ENCODE peak calls at places on chromosomes 2 and 18, in ten cellular contexts. One of them, this sample, is unnamed.
A peak's percentile ranks its signal among the peaks of the same experiment; 100 is the strongest.

GRCh38 chr2:24124003-24124585 is 825 bp downstream of the FAM228B start:
- DNase-seq in stomach: no peak
- DNase-seq in A549: peak; percentile 64
- DNase-seq in body of pancreas: no peak
- DNase-seq in adrenal gland: no peak
- DNase-seq in HCT116: no peak
- DNase-seq in breast epithelium: no peak
- DNase-seq in IMR-90: peak; percentile 34
- DNase-seq in tibial nerve: no peak
- DNase-seq in transverse colon: no peak
- DNase-seq in this sample: no peak

GRCh38 chr2:113370030-113370429 is 67.5 kb upstream of the ZNG1B start:
- DNase-seq in stomach: no peak
- DNase-seq in A549: peak; percentile 6
- DNase-seq in body of pancreas: no peak
- DNase-seq in adrenal gland: no peak
- DNase-seq in HCT116: no peak
- DNase-seq in breast epithelium: no peak
- DNase-seq in IMR-90: no peak
- DNase-seq in tibial nerve: no peak
- DNase-seq in transverse colon: no peak
- DNase-seq in this sample: no peak

GRCh38 chr18:27394687-27395086 is 209.6 kb upstream of the CHST9 start:
- DNase-seq in stomach: no peak
- DNase-seq in A549: no peak
- DNase-seq in body of pancreas: no peak
- DNase-seq in adrenal gland: no peak
- DNase-seq in HCT116: no peak
- DNase-seq in breast epithelium: no peak
- DNase-seq in IMR-90: no peak
- DNase-seq in tibial nerve: no peak
- DNase-seq in transverse colon: no peak
- DNase-seq in this sample: no peak

GRCh38 chr2:142033393-142033792 is 97.4 kb downstream of the LRP1B start:
- DNase-seq in stomach: no peak
- DNase-seq in A549: no peak
- DNase-seq in body of pancreas: no peak
- DNase-seq in adrenal gland: no peak
- DNase-seq in HCT116: no peak
- DNase-seq in breast epithelium: no peak
- DNase-seq in IMR-90: no peak
- DNase-seq in tibial nerve: no peak
- DNase-seq in transverse colon: no peak
- DNase-seq in this sample: no peak

GRCh38 chr2:66849128-66849527 is 414.2 kb downstream of the MEIS1 start:
- DNase-seq in stomach: no peak
- DNase-seq in A549: no peak
- DNase-seq in body of pancreas: peak; percentile 92
- DNase-seq in adrenal gland: no peak
- DNase-seq in HCT116: no peak
- DNase-seq in breast epithelium: no peak
- DNase-seq in IMR-90: no peak
- DNase-seq in tibial nerve: no peak
- DNase-seq in transverse colon: no peak
- DNase-seq in this sample: no peak

GRCh38 chr2:236208281-236208900 is 40.2 kb upstream of the GBX2 start:
- DNase-seq in stomach: no peak
- DNase-seq in A549: no peak
- DNase-seq in body of pancreas: no peak
- DNase-seq in adrenal gland: no peak
- DNase-seq in HCT116: no peak
- DNase-seq in breast epithelium: no peak
- DNase-seq in IMR-90: no peak
- DNase-seq in tibial nerve: no peak
- DNase-seq in transverse colon: no peak
- DNase-seq in this sample: no peak

GRCh38 chr18:49844903-49845302 is 31.6 kb upstream of the ACAA2 start:
- DNase-seq in stomach: no peak
- DNase-seq in A549: no peak
- DNase-seq in body of pancreas: no peak
- DNase-seq in adrenal gland: no peak
- DNase-seq in HCT116: no peak
- DNase-seq in breast epithelium: no peak
- DNase-seq in IMR-90: no peak
- DNase-seq in tibial nerve: no peak
- DNase-seq in transverse colon: no peak
- DNase-seq in this sample: no peak

GRCh38 chr2:143819190-143819735 is 690.0 kb downstream of the ARHGAP15 start:
- DNase-seq in stomach: no peak
- DNase-seq in A549: no peak
- DNase-seq in body of pancreas: no peak
- DNase-seq in adrenal gland: no peak
- DNase-seq in HCT116: no peak
- DNase-seq in breast epithelium: no peak
- DNase-seq in IMR-90: no peak
- DNase-seq in tibial nerve: no peak
- DNase-seq in transverse colon: no peak
- DNase-seq in this sample: no peak

GRCh38 chr18:32735781-32736180 is 37.0 kb downstream of the KLHL14 start:
- DNase-seq in stomach: no peak
- DNase-seq in A549: no peak
- DNase-seq in body of pancreas: no peak
- DNase-seq in adrenal gland: no peak
- DNase-seq in HCT116: no peak
- DNase-seq in breast epithelium: no peak
- DNase-seq in IMR-90: peak; percentile 24
- DNase-seq in tibial nerve: no peak
- DNase-seq in transverse colon: no peak
- DNase-seq in this sample: no peak

GRCh38 chr2:218026244-218026643 is 23.4 kb upstream of the TNS1 start:
- DNase-seq in stomach: no peak
- DNase-seq in A549: no peak
- DNase-seq in body of pancreas: no peak
- DNase-seq in adrenal gland: peak; percentile 2
- DNase-seq in HCT116: no peak
- DNase-seq in breast epithelium: no peak
- DNase-seq in IMR-90: no peak
- DNase-seq in tibial nerve: no peak
- DNase-seq in transverse colon: no peak
- DNase-seq in this sample: no peak

GRCh38 chr2:227366861-227367800 is 12.0 kb downstream of the TM4SF20 start:
- DNase-seq in stomach: no peak
- DNase-seq in A549: peak; percentile 92
- DNase-seq in body of pancreas: peak; percentile 17
- DNase-seq in adrenal gland: no peak
- DNase-seq in HCT116: no peak
- DNase-seq in breast epithelium: no peak
- DNase-seq in IMR-90: peak; percentile 84
- DNase-seq in tibial nerve: no peak
- DNase-seq in transverse colon: no peak
- DNase-seq in this sample: no peak

GRCh38 chr2:51597086-51597485 is 565.2 kb upstream of the NRXN1 start:
- DNase-seq in stomach: no peak
- DNase-seq in A549: no peak
- DNase-seq in body of pancreas: no peak
- DNase-seq in adrenal gland: no peak
- DNase-seq in HCT116: no peak
- DNase-seq in breast epithelium: no peak
- DNase-seq in IMR-90: no peak
- DNase-seq in tibial nerve: no peak
- DNase-seq in transverse colon: no peak
- DNase-seq in this sample: no peak

GRCh38 chr18:46399276-46399675 is 257.7 kb downstream of the LOXHD1 start:
- DNase-seq in stomach: no peak
- DNase-seq in A549: no peak
- DNase-seq in body of pancreas: no peak
- DNase-seq in adrenal gland: no peak
- DNase-seq in HCT116: no peak
- DNase-seq in breast epithelium: no peak
- DNase-seq in IMR-90: no peak
- DNase-seq in tibial nerve: no peak
- DNase-seq in transverse colon: no peak
- DNase-seq in this sample: no peak

GRCh38 chr2:71466301-71467179 is 13.2 kb downstream of the DYSF start:
- DNase-seq in stomach: no peak
- DNase-seq in A549: peak; percentile 41
- DNase-seq in body of pancreas: no peak
- DNase-seq in adrenal gland: peak; percentile 39
- DNase-seq in HCT116: no peak
- DNase-seq in breast epithelium: no peak
- DNase-seq in IMR-90: no peak
- DNase-seq in tibial nerve: no peak
- DNase-seq in transverse colon: no peak
- DNase-seq in this sample: peak; percentile 48

GRCh38 chr2:1286929-1287328 is 126.3 kb upstream of the TPO start:
- DNase-seq in stomach: no peak
- DNase-seq in A549: no peak
- DNase-seq in body of pancreas: no peak
- DNase-seq in adrenal gland: no peak
- DNase-seq in HCT116: no peak
- DNase-seq in breast epithelium: no peak
- DNase-seq in IMR-90: no peak
- DNase-seq in tibial nerve: no peak
- DNase-seq in transverse colon: no peak
- DNase-seq in this sample: no peak

GRCh38 chr18:63137999-63138448 is 181.5 kb downstream of the BCL2 start:
- DNase-seq in stomach: no peak
- DNase-seq in A549: no peak
- DNase-seq in body of pancreas: no peak
- DNase-seq in adrenal gland: no peak
- DNase-seq in HCT116: no peak
- DNase-seq in breast epithelium: no peak
- DNase-seq in IMR-90: no peak
- DNase-seq in tibial nerve: no peak
- DNase-seq in transverse colon: no peak
- DNase-seq in this sample: no peak
- TF ChIP-seq POLR2A in stomach: no peak
- TF ChIP-seq POLR2A in A549: no peak
- TF ChIP-seq POLR2A in body of pancreas: no peak
- TF ChIP-seq POLR2A in adrenal gland: no peak
- TF ChIP-seq POLR2A in HCT116: no peak
- TF ChIP-seq POLR2A in breast epithelium: no peak
- TF ChIP-seq POLR2A in IMR-90: no peak
- TF ChIP-seq POLR2A in tibial nerve: no peak
- TF ChIP-seq POLR2A in transverse colon: no peak
- TF ChIP-seq POLR2A in this sample: no peak

DNA sequence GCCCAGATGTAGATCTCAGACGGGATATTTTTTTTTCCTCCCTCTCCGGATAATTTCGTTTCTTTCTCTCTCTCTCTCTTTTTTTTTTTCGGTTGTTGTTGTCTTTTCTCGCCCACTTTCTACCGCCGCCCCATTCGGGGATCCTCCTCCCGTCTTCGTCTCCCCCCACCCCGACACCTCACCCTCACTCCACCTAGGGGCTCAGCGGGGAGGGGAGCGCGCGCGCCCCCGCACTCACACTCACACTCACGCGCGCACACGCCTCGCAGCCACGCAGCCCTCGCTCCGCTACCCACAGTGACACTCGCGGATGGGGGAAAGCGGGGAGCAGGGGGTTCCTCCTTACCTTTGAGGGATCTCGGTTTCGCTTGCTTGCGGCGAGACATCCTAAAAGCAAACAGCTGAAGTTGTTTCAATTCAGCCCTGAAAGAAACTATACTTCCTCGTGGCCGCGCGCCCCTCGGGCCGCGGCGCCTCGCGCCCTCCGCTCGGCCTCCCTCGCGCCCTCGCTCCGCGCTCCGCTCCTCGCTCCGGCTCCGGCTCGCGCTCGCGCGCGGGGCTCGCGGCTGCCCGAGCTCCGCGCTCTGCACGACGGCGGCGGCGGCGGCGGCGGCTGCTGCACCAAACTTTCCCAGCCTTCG is 1.3 kb downstream of the ZNF521 start:
- DNase-seq in stomach: no peak
- DNase-seq in A549: no peak
- DNase-seq in body of pancreas: no peak
- DNase-seq in adrenal gland: peak; percentile 69
- DNase-seq in HCT116: no peak
- DNase-seq in breast epithelium: peak; percentile 39
- DNase-seq in IMR-90: peak; percentile 65
- DNase-seq in tibial nerve: peak; percentile 40
- DNase-seq in transverse colon: peak; percentile 12
- DNase-seq in this sample: peak; percentile 75
- TF ChIP-seq POLR2A in stomach: no peak
- TF ChIP-seq POLR2A in A549: no peak
- TF ChIP-seq POLR2A in body of pancreas: no peak
- TF ChIP-seq POLR2A in adrenal gland: no peak
- TF ChIP-seq POLR2A in HCT116: no peak
- TF ChIP-seq POLR2A in breast epithelium: no peak
- TF ChIP-seq POLR2A in IMR-90: peak; percentile 14
- TF ChIP-seq POLR2A in tibial nerve: no peak
- TF ChIP-seq POLR2A in transverse colon: no peak
- TF ChIP-seq POLR2A in this sample: no peak

GRCh38 chr2:96145028-96145939 is at the start of gene DUSP2:
- DNase-seq in stomach: peak; percentile 82
- DNase-seq in A549: peak; percentile 41
- DNase-seq in body of pancreas: peak; percentile 86
- DNase-seq in adrenal gland: peak; percentile 66
- DNase-seq in HCT116: peak; percentile 57
- DNase-seq in breast epithelium: peak; percentile 89
- DNase-seq in IMR-90: peak; percentile 59
- DNase-seq in tibial nerve: peak; percentile 27
- DNase-seq in transverse colon: peak; percentile 87
- DNase-seq in this sample: peak; percentile 85
- TF ChIP-seq POLR2A in stomach: no peak
- TF ChIP-seq POLR2A in A549: peak; percentile 36
- TF ChIP-seq POLR2A in body of pancreas: peak; percentile 62
- TF ChIP-seq POLR2A in adrenal gland: peak; percentile 70
- TF ChIP-seq POLR2A in HCT116: peak; percentile 98
- TF ChIP-seq POLR2A in breast epithelium: no peak
- TF ChIP-seq POLR2A in IMR-90: peak; percentile 95
- TF ChIP-seq POLR2A in tibial nerve: peak; percentile 51
- TF ChIP-seq POLR2A in transverse colon: peak; percentile 74
- TF ChIP-seq POLR2A in this sample: peak; percentile 86

GRCh38 chr18:26226229-26227050 is at the start of gene TAF4B:
- DNase-seq in stomach: peak; percentile 94
- DNase-seq in A549: peak; percentile 92
- DNase-seq in body of pancreas: peak; percentile 92
- DNase-seq in adrenal gland: peak; percentile 96
- DNase-seq in HCT116: peak; percentile 90
- DNase-seq in breast epithelium: peak; percentile 92
- DNase-seq in IMR-90: peak; percentile 83
- DNase-seq in tibial nerve: peak; percentile 93
- DNase-seq in transverse colon: peak; percentile 95
- DNase-seq in this sample: peak; percentile 95
- TF ChIP-seq POLR2A in stomach: no peak
- TF ChIP-seq POLR2A in A549: peak; percentile 52
- TF ChIP-seq POLR2A in body of pancreas: peak; percentile 62
- TF ChIP-seq POLR2A in adrenal gland: peak; percentile 17
- TF ChIP-seq POLR2A in HCT116: peak; percentile 88
- TF ChIP-seq POLR2A in breast epithelium: no peak
- TF ChIP-seq POLR2A in IMR-90: no peak
- TF ChIP-seq POLR2A in tibial nerve: peak; percentile 85
- TF ChIP-seq POLR2A in transverse colon: peak; percentile 59
- TF ChIP-seq POLR2A in this sample: peak; percentile 83

This sample was measured in erythroblast.